ENCODE peak calls at places on chromosomes 4 and X, in four cellular contexts. S is natural killer cell; W is OCI-LY7; P is stimulated activated CD4-positive, alpha-beta T cell treated with anti-CD3 and anti-CD28 coated beads, Interleukin-1b, Interleukin-23, amount 100 ng/mL, for 4 hours. C is an unnamed sample.

GRCh38 chr4:137519406-137519805 is 12.9 kb downstream of the PCDH18 start:
- DNase-seq in S (no peak), W (no peak), P (no peak), C (no peak)

GRCh38 chr4:145720656-145721055 is 40.7 kb downstream of the C4orf51 start:
- DNase-seq in S (no peak), W (no peak), P (no peak), C (no peak)

GRCh38 chr4:159413252-159413941 is 310.5 kb downstream of the RAPGEF2 start:
- DNase-seq in S (no peak), W (no peak), P (no peak), C (no peak)

GRCh38 chr4:181541396-181541795 is 701.8 kb upstream of the TENM3 start:
- DNase-seq in S (no peak), W (no peak), P (no peak), C (no peak)

GRCh38 chr4:8171941-8172924 is 13.6 kb upstream of the ABLIM2 start:
- DNase-seq in S (no peak), W (no peak), P (peak), C (no peak)

GRCh38 chr4:14143892-14144291 is 516.4 kb upstream of the BOD1L1 start:
- DNase-seq in S (no peak), W (peak), P (no peak), C (no peak)

GRCh38 chrX:43958529-43958928 is 14.7 kb downstream of the NDP start:
- DNase-seq in S (no peak), W (peak), P (no peak), C (peak)

GRCh38 chr4:66273110-66273509 is 602.8 kb upstream of the EPHA5 start:
- DNase-seq in S (no peak), W (no peak), P (no peak), C (no peak)

GRCh38 chrX:72644946-72645345 is 69.2 kb downstream of the PHKA1 start:
- DNase-seq in S (no peak), W (no peak), P (no peak), C (no peak)

GRCh38 chr4:85986266-85986665 is 373.6 kb downstream of the MAPK10 start:
- DNase-seq in S (no peak), W (no peak), P (no peak), C (no peak)

GRCh38 chr4:11198516-11199305 is 230.0 kb downstream of the HS3ST1 start:
- DNase-seq in S (no peak), W (no peak), P (no peak), C (no peak)

GRCh38 chrX:111543212-111543762 is 31.8 kb downstream of the SERTM2 start:
- DNase-seq in S (no peak), W (no peak), P (no peak), C (no peak)

GRCh38 chr4:31415629-31416028 is 695.5 kb downstream of the PCDH7 start:
- DNase-seq in S (no peak), W (no peak), P (no peak), C (no peak)

GRCh38 chr4:30867427-30867826 is 147.3 kb downstream of the PCDH7 start:
- DNase-seq in S (no peak), W (no peak), P (no peak), C (no peak)